ENCODE peak calls at places on chromosomes 3 and 15, in six cellular contexts. D is ovary; G is kidney; S is sigmoid colon; F is astrocyte of the spinal cord; R is CD8-positive, alpha-beta T cell. H is an unnamed sample.

GRCh38 chr3:45554001-45554691 is 40.4 kb upstream of the LIMD1 start:
- DNase-seq in R (no peak), F (no peak), G (no peak), D (no peak), S (peak; percentile 81), H (peak; percentile 49)

GRCh38 chr3:38140326-38141172 is 2.1 kb downstream of the MYD88 start:
- DNase-seq in S (no peak), G (no peak), F (no peak), D (no peak), R (peak; percentile 9), H (no peak)

GRCh38 chr3:196193738-196194541 is 17.3 kb downstream of the ZDHHC19 start:
- DNase-seq in R (no peak), F (no peak), S (no peak), G (peak; percentile 79), D (no peak), H (no peak)

GRCh38 chr3:151837057-151837456 is 23.1 kb downstream of the AADAC start:
- DNase-seq in F (peak; percentile 77), D (no peak), G (no peak), R (no peak), S (no peak), H (peak; percentile 77)

GRCh38 chr3:194775266-194775665 is 89.6 kb downstream of the FAM43A start:
- DNase-seq in S (no peak), R (no peak), F (no peak), D (no peak), G (no peak), H (no peak)

GRCh38 chr3:195916291-195916690 is 7.9 kb upstream of the TNK2 start:
- DNase-seq in F (no peak), S (no peak), G (no peak), R (no peak), D (no peak), H (no peak)

GRCh38 chr15:57298204-57298603 is 78.1 kb upstream of the CGNL1 start:
- DNase-seq in D (no peak), G (no peak), R (no peak), S (no peak), F (no peak), H (no peak)

GRCh38 chr3:34305266-34305665 is 506.8 kb downstream of the PDCD6IP start:
- DNase-seq in D (no peak), S (no peak), F (no peak), R (no peak), G (no peak), H (no peak)

GRCh38 chr3:157520485-157521184 is 17.4 kb upstream of the VEPH1 start:
- DNase-seq in G (no peak), S (no peak), D (no peak), F (no peak), R (no peak), H (no peak)

GRCh38 chr3:96863129-96863740 is 48.8 kb downstream of the EPHA6 start:
- DNase-seq in R (no peak), F (peak; percentile 34), G (no peak), D (peak; percentile 15), S (peak; percentile 59), H (peak; percentile 46)

GRCh38 chr15:31262901-31263671 is 63.5 kb upstream of the KLF13 start:
- DNase-seq in D (no peak), R (peak; percentile 16), G (peak; percentile 75), F (no peak), S (peak; percentile 67), H (no peak)

GRCh38 chr15:70643783-70644125 is 119.6 kb downstream of the UACA start:
- DNase-seq in R (no peak), F (no peak), D (no peak), G (no peak), S (no peak), H (peak; percentile 29)

GRCh38 chr3:53808496-53808895 is 37.7 kb downstream of the CHDH start:
- DNase-seq in R (no peak), F (no peak), G (no peak), S (peak; percentile 25), D (no peak), H (no peak)

GRCh38 chr15:100721758-100722550 is 119.6 kb downstream of the ASB7 start:
- DNase-seq in S (peak; percentile 96), R (no peak), F (peak; percentile 99), G (peak; percentile 86), D (peak; percentile 64), H (peak; percentile 100)

GRCh38 chr3:149879872-149880271 is 66.9 kb downstream of the RNF13 start:
- DNase-seq in F (peak; percentile 72), S (peak; percentile 71), G (no peak), R (no peak), D (peak; percentile 52), H (peak; percentile 83)

GRCh38 chr3:58800940-58801339 is 134.4 kb upstream of the FAM3D start:
- DNase-seq in F (no peak), R (no peak), G (no peak), D (no peak), S (no peak), H (no peak)

GRCh38 chr15:38559908-38560307 is 4.7 kb downstream of the RASGRP1 start:
- DNase-seq in G (no peak), R (no peak), D (no peak), S (no peak), F (no peak), H (no peak)

GRCh38 chr3:197953881-197954280 is 3.9 kb downstream of the RPL35A start:
- DNase-seq in D (no peak), R (no peak), S (no peak), F (peak; percentile 78), G (no peak), H (peak; percentile 52)

GRCh38 chr3:147361671-147362420 is 44.5 kb downstream of the ZIC4 start:
- DNase-seq in D (no peak), R (no peak), F (peak; percentile 25), G (no peak), S (no peak), H (peak; percentile 5)

GRCh38 chr3:197597335-197597734 is 41.6 kb upstream of the BDH1 start:
- DNase-seq in R (no peak), F (no peak), G (no peak), D (no peak), S (no peak), H (no peak)

GRCh38 chr3:79139395-79140060 is 628.3 kb downstream of the ROBO1 start:
- DNase-seq in G (no peak), R (no peak), S (no peak), F (peak; percentile 47), D (no peak), H (peak; percentile 57)

GRCh38 chr3:141429371-141430035 is 57.3 kb upstream of the RASA2 start:
- DNase-seq in F (no peak), R (no peak), D (no peak), S (peak; percentile 88), G (no peak), H (no peak)

GRCh38 chr15:72944565-72944964 is 107.7 kb upstream of the NEO1 start:
- DNase-seq in D (no peak), S (no peak), R (no peak), F (no peak), G (no peak), H (no peak)

GRCh38 chr15:90610220-90610619 is 80.5 kb downstream of the CRTC3 start:
- DNase-seq in D (no peak), F (peak; percentile 18), G (no peak), R (no peak), S (no peak), H (peak; percentile 54)

GRCh38 chr15:101187820-101188516 is 63.9 kb downstream of the CHSY1 start:
- DNase-seq in F (peak; percentile 93), S (no peak), D (no peak), G (no peak), R (no peak), H (peak; percentile 96)

GRCh38 chr3:126523745-126524428 is at the start of gene CHST13:
- DNase-seq in F (peak; percentile 8), D (no peak), G (peak; percentile 76), R (no peak), S (peak; percentile 67), H (peak; percentile 30)

GRCh38 chr15:21261396-21261964 is 178.8 kb downstream of the POTEB3 start:
- DNase-seq in D (no peak), S (peak; percentile 65), R (no peak), F (peak; percentile 0), G (peak; percentile 80), H (no peak)

GRCh38 chr3:66588340-66588847 is 87.6 kb upstream of the LRIG1 start:
- DNase-seq in S (no peak), R (no peak), F (peak; percentile 41), G (no peak), D (no peak), H (no peak)
- H3K4me3 ChIP-seq in S (no peak overlapping the region), R (no peak overlapping the region), F (no peak overlapping the region), G (no peak overlapping the region), D (no peak overlapping the region), H (no peak overlapping the region)

DNA sequence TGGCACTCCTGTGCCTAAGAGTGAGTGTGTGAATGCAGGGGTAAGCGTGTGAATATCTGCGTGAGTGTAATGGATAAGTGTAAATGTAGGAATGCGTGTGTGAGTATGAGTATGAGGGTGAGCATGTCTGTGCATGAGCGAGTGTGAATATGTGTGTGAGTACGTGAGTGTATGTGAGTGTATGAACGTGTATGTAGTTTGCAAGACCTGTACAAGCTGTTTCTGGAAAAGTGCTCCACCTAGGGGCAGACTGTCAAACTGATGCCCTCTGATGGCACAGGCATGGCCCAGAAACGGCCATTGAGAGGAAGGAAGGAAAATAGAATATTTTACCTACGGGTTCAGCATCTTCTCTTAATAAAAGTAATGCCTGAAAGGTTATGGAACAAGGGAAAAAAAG is 24.4 kb upstream of the FRMD4B start:
- DNase-seq in G (no peak), R (peak; percentile 62), D (peak; percentile 44), F (peak; percentile 56), S (peak; percentile 74), H (peak; percentile 75)
- H3K4me3 ChIP-seq in G (peak overlapping the region; percentile 35), R (no peak overlapping the region), D (no peak overlapping the region), F (no peak overlapping the region), S (no peak overlapping the region), H (no peak overlapping the region)

GRCh38 chr15:25862469-25863066 is 559 bp downstream of the ATP10A start:
- DNase-seq in D (no peak), R (peak; percentile 64), S (no peak), G (no peak), F (peak; percentile 33), H (peak; percentile 12)
- H3K4me3 ChIP-seq in D (peak overlapping the region; percentile 42), R (peak overlapping the region; percentile 90), S (peak overlapping the region; percentile 65), G (peak overlapping the region; percentile 62), F (peak overlapping the region; percentile 55), H (peak overlapping the region; percentile 51)

GRCh38 chr15:74376825-74377581 is 9.6 kb upstream of the CYP11A1 start:
- DNase-seq in G (no peak), R (no peak), F (no peak), D (no peak), S (peak; percentile 40), H (no peak)

GRCh38 chr15:74376226-74376625 is 8.8 kb upstream of the CYP11A1 start:
- DNase-seq in D (no peak), R (no peak), G (peak; percentile 6), S (peak; percentile 54), F (no peak), H (no peak)

GRCh38 chr15:74373731-74374647 is 6.5 kb upstream of the CYP11A1 start:
- DNase-seq in F (peak; percentile 82), R (peak; percentile 95), G (peak; percentile 97), D (peak; percentile 94), S (peak; percentile 95), H (peak; percentile 81)

GRCh38 chr15:74374648-74375302 is 7.3 kb upstream of the CYP11A1 start:
- DNase-seq in R (no peak), D (no peak), F (no peak), S (no peak), G (peak; percentile 34), H (no peak)

DNA sequence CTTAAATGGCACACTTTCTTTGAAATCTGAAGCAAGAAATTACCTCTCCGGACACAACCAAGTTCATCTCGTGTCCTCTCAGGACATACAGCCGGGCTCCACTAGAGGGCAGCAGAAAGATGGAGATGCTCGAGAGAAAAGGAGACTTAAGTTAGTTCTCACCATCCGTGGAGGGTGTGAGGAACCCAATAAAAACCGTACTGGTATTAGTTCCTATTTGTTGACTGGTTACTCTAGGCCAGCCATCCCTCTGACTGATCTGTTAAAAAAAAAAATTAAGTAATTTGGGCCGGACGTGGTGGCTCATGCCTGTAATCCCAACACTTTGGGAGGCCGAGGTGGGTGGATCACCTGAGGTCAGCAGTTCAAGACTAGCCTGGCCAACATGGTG is 7.9 kb upstream of the CYP11A1 start:
- DNase-seq in G (peak; percentile 87), S (peak; percentile 85), D (peak; percentile 79), R (peak; percentile 87), F (peak; percentile 85), H (peak; percentile 86)
- H3K4me3 ChIP-seq in G (no peak overlapping the region), S (no peak overlapping the region), D (no peak overlapping the region), R (no peak overlapping the region), F (no peak overlapping the region), H (no peak overlapping the region)